ENCODE peak calls at places on chromosomes 6 and 20, in four cellular contexts. S, H, W and P are unnamed samples. For H3K36me3 and H3K4me1, the result is how much of the 10 kb centered on the place peaks cover.

GRCh38 chr6:25229671-25230321 is 49.4 kb upstream of the CARMIL1 start:
- DNase-seq in S (no peak), H (peak), W (no peak), P (no peak)

GRCh38 chr20:17852323-17852722 is 116.3 kb downstream of the SNX5 start:
- DNase-seq in S (no peak), H (no peak), W (no peak), P (no peak)

GRCh38 chr6:144294016-144294415 is 8.9 kb downstream of the UTRN start:
- DNase-seq in S (no peak), H (no peak), W (no peak), P (no peak)

GRCh38 chr6:167044696-167045095 is 45.5 kb downstream of the CEP43 start:
- DNase-seq in S (no peak), H (no peak), W (no peak), P (no peak)

GRCh38 chr6:26003102-26003694 is 40.6 kb downstream of the TRIM38 start:
- DNase-seq in S (peak), H (no peak), W (no peak), P (peak)

GRCh38 chr20:22511943-22512910 is 72.1 kb downstream of the FOXA2 start:
- DNase-seq in S (no peak), H (no peak), W (no peak), P (no peak)

GRCh38 chr6:165883851-165884640 is 221.0 kb upstream of the PDE10A start:
- DNase-seq in S (no peak), H (no peak), W (no peak), P (no peak)

GRCh38 chr6:1327630-1328029 is 15.7 kb downstream of the FOXQ1 start:
- DNase-seq in S (no peak), H (no peak), W (no peak), P (no peak)

GRCh38 chr6:157194643-157195042 is 128.7 kb downstream of the TMEM242 start:
- DNase-seq in S (no peak), H (no peak), W (no peak), P (no peak)

GRCh38 chr6:73694711-73695411 is 1.1 kb upstream of the CD109 start:
- DNase-seq in S (no peak), H (no peak), W (no peak), P (no peak)

GRCh38 chr20:22374066-22374465 is 210.3 kb downstream of the FOXA2 start:
- DNase-seq in S (no peak), H (no peak), W (no peak), P (no peak)

GRCh38 chr6:75936682-75937081 is 135.8 kb downstream of the IMPG1 start:
- DNase-seq in S (no peak), H (no peak), W (no peak), P (no peak)

GRCh38 chr6:108518714-108519576 is 41.8 kb upstream of the FOXO3 start:
- DNase-seq in S (no peak), H (peak), W (no peak), P (no peak)

GRCh38 chr6:73372516-73372915 is 2.8 kb upstream of the OOEP start:
- DNase-seq in S (no peak), H (no peak), W (no peak), P (no peak)

GRCh38 chr6:124433369-124434064 is 528.7 kb upstream of the RNF217 start:
- DNase-seq in S (no peak), H (no peak), W (no peak), P (no peak)

GRCh38 chr6:168962886-168963285 is 290.8 kb downstream of the THBS2 start:
- DNase-seq in S (no peak), H (no peak), W (no peak), P (no peak)

GRCh38 chr6:140586426-140587061 is 1212.1 kb upstream of the CITED2 start:
- DNase-seq in S (no peak), H (no peak), W (no peak), P (no peak)

GRCh38 chr20:53578492-53579222 is 15.0 kb downstream of the ZNF217 start:
- DNase-seq in S (peak), H (peak), W (no peak), P (peak)

GRCh38 chr20:56431451-56431850 is 19.4 kb downstream of the CASS4 start:
- DNase-seq in S (no peak), H (no peak), W (no peak), P (no peak)

GRCh38 chr20:63625771-63626423 is 1.0 kb downstream of the GMEB2 start:
- DNase-seq in S (no peak), H (no peak), W (no peak), P (no peak)

GRCh38 chr20:63626424-63627128 is at the start of gene GMEB2:
- DNase-seq in S (no peak), H (peak), W (no peak), P (no peak)

GRCh38 chr20:63627700-63628245 is 872 bp upstream of the GMEB2 start:
- DNase-seq in S (no peak), H (no peak), W (no peak), P (no peak)

GRCh38 chr20:63627129-63627699 is 313 bp upstream of the GMEB2 start:
- DNase-seq in S (peak), H (peak), W (peak), P (peak)

DNA sequence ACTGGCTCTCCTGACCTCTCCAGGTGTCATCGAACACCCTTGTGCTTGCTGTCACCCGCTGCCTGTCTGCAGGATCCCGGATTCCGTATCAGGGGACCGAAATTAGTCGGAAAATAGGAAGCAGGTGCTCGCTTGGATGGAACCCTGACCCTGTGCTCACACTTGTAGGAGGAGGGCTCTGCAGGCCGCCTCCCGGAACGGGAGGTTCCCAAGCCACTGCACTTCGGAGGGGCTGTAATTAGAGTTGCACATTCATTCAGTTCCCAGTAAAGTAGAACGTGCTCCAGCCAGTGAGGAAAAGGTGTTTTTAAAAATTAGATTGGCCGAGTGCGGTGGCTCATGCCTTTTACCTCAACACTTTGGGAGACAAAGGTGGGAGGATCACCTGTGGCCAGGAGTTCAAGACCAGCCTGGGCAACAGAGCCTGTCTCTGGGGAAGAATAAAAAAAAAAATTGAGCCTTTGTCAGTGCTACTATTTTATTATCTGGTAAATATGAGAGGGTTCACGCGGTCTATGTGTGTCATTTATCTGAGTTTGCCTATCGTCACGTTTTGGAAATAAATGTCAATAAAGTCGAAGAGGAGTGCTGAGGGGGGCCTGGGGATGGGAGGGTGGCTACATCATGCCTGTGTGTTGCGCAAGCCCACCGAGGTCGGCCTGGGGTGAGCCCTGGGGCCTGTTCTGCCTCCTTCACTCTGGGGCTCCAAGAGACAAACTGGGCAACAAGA is 1.5 kb upstream of the GMEB2 start:
- DNase-seq in S (peak), H (peak), W (no peak), P (peak)
- H3K4me3 ChIP-seq in S (peak), H (peak), W (peak), P (peak)

DNA sequence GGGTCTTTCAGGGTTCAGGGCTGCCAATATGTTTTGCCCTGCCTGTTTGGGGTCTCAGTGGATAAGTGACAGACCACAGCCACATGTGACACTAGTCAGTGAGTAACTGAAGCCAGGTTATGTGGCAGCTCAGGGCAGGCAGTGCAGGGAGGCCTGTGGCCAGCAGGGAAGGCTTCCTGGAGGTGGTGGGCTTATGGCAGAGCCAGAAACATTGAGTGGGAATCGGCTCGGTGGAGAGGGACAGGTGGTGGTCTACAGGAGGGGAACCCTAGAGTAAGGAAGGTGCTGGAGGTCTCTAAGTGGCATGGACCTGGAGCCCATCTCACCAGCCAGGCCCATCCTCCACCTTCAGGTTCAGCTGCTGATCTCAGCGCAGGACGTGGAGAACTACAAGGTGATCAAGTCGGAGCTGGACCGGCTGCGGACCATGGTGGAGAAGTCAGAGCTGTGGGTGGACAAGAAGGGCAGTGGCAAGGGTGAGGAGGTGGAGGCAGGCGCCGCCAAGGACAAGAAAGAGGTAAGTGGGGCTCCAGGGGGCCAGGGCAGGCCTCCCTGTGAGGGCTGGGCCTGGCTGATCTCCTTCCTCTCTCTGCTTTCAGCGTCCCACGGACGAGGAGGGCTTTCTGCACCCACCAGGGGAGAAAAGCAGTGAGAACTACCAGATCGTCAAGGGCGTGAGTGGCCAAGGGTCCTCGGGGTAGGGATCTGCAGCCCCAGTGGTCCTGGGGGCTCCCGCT is 34.9 kb downstream of the UQCC2 start:
- DNase-seq in S (no peak), H (no peak), W (no peak), P (no peak)
- H3K36me3 ChIP-seq in S (under half), H (under half), W (half or more), P (half or more)

DNA sequence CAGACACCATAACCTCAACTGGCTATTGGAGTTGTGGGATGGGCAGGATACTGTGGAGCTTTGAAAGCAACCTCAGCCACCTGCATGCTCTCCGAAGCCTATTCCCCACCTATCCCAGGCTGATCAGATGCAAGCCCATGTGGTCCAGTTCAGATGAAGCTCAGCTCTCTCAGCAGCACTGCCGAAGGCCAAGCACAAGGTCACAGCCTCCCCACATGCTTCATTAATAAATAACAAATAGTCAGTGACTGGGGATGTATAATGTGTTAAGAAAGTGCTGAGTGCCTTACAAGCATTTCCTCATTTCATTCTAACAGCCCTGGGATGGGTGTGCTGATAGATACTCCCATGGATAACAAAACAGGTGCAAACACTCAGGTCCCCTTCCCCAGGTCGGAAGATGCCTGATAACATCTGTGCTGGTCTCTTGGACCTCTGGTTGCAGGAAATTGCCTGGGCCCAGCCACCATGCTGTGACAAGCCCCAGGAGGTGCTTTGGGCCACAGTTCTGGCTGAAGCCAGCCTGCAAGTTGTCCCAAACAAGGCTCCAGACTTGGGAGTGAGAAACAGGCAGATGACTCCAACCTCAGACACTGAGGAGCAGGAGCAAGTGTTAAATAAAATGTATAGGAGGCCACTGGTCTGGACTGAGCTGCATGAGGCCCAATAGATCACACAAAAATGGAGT is 3.7 kb downstream of the ACSS1 start:
- DNase-seq in S (no peak), H (no peak), W (no peak), P (no peak)
- H3K4me1 ChIP-seq in S (half or more), H (under half), W (half or more), P (half or more)

GRCh38 chr6:155549928-155550327 is 94.3 kb upstream of the NOX3 start:
- DNase-seq in S (no peak), H (no peak), W (no peak), P (no peak)
- H3K4me3 ChIP-seq in S (no peak), H (no peak), W (no peak), P (no peak)

DNA sequence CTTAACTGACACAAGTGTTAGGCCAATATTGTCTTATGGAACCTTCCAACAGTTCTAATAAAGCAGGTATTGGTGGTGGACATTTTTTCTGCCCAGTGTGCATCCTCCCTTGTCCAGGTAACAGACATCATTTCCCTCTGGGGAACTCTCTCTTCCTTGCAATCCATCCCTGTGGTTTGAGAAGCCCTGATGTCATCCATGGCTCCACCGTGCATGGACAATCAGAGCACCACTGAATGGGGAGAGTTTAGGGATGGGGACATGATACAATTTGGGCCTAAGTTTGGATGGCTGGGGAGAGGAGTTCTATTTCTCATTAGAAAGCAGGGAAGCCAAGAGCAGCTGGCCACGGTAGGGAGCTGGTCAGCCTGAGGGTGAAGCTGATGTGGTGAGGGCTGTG is 60.2 kb upstream of the ZFP64 start:
- DNase-seq in S (no peak), H (no peak), W (no peak), P (no peak)
- H3K36me3 ChIP-seq in S (under half), H (under half), W (under half), P (under half)

DNA sequence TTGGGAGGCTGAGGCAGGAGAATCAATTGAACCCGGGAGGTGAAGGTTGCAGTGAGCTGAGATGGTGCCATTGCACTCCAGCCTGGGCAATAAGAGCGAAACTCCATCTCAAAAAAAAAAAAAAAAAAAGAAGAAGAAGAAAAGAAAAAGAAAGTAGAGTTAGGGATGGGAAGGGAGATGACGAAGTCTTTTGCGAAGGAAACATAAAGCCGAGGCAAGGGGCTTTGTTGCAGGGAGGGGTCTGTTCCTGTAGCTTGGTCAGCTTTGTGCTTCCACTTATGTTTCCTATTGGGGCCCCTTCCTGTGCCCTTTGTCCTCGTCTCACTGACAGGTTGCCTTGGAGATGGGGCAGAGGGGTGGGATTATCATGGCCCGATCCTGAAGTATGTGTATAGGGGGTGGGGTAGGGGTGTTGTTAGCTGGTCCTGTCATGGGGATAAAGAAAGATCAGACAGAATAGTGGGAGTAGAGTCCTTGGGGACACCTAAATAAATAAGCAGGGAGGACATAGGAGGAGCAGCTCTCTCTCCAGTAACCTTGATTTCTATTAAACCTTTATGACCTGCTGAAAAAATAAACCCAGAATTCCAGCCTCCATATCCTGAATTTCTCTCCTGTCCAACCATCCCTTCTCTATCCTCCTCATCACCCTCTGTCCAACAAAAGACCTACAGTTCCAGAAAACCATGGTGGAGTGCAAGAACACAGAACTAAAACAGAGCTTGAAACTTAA is 1.2 kb upstream of the CLIC1 start:
- DNase-seq in S (no peak), H (no peak), W (no peak), P (no peak)
- H3K4me1 ChIP-seq in S (half or more), H (half or more), W (half or more), P (half or more)

GRCh38 chr6:118285791-118286190 is 262.3 kb upstream of the PLN start:
- DNase-seq in S (no peak), H (no peak), W (no peak), P (no peak)

GRCh38 chr6:118283759-118284158 is 264.3 kb upstream of the PLN start:
- DNase-seq in S (peak), H (peak), W (no peak), P (peak)

GRCh38 chr6:118288355-118289124 is 259.6 kb upstream of the PLN start:
- DNase-seq in S (no peak), H (no peak), W (no peak), P (no peak)

GRCh38 chr6:118281291-118281690 is 266.8 kb upstream of the PLN start:
- DNase-seq in S (no peak), H (no peak), W (no peak), P (no peak)

GRCh38 chr6:118284736-118285360 is 263.2 kb upstream of the PLN start:
- DNase-seq in S (no peak), H (no peak), W (no peak), P (no peak)
- H3K4me3 ChIP-seq in S (no peak), H (no peak), W (no peak), P (no peak)

GRCh38 chr20:4813839-4814695 is 92.4 kb downstream of the PRND start:
- DNase-seq in S (peak), H (no peak), W (peak), P (peak)

GRCh38 chr20:4814696-4815252 is 93.1 kb downstream of the PRND start:
- DNase-seq in S (no peak), H (no peak), W (no peak), P (no peak)

GRCh38 chr20:4817230-4817671 is 95.5 kb downstream of the PRND start:
- DNase-seq in S (no peak), H (no peak), W (no peak), P (no peak)

GRCh38 chr20:4813076-4813838 is 91.5 kb downstream of the PRND start:
- DNase-seq in S (peak), H (no peak), W (no peak), P (peak)

GRCh38 chr20:4815618-4816017 is 93.9 kb downstream of the PRND start:
- DNase-seq in S (no peak), H (no peak), W (no peak), P (no peak)
- H3K36me3 ChIP-seq in S (under half), H (under half), W (under half), P (under half)

DNA sequence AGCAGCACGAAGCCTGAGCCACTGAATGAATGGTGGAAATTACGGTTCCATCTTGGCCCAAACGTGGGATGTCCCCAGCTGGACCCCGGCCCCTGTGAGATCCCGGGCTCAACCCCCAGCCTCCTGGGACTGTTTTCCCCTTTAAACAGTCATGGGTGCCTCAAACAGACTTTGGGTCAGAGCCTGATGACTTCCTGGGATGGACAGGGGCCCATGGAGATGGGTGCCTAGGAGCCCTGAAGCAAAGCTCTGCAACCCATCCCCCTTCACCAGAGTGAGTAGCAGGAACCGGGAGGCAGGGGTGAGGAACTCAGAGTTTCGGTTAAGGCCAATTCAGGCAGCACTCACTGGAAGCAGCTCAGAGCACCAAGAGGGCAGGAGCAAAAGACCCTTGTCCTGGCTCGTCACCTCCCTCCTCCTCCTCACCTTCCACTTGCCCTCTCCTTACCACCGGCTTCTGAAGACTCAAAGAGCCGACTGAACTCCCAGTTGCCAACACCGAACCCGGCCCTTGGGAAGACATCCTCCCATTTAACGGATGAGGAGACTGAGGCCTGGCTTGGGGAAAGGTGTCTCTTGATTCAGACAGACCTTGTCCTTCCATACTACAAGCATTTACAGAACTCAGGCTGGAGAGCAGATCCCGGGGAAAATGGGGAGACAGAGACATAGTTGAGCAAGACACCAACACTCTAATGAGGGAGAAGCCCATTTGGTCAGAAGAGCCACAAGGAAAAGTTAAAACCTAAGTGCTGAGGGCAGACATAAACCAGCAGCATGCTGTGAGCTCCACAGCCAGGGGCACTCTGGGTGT is 14.9 kb upstream of the TLDC2 start:
- DNase-seq in S (no peak), H (no peak), W (no peak), P (no peak)
- H3K4me1 ChIP-seq in S (under half), H (half or more), W (under half), P (under half)